ENCODE peak calls at places on chromosomes 2 and 18, in seven cellular contexts. One of them, this sample, is unnamed.

GRCh38 chr2:84846041-84846663 is 34.7 kb downstream of the TRABD2A start:
- DNase-seq in sigmoid colon: no peak
- DNase-seq in astrocyte of the cerebellum: peak
- DNase-seq in heart right ventricle: no peak
- DNase-seq in GM12865: peak
- DNase-seq in M059J: peak
- DNase-seq in CD4-positive, alpha-beta T cell: no peak
- DNase-seq in this sample: no peak

GRCh38 chr18:22282311-22283235 is 113.2 kb downstream of the GATA6 start:
- DNase-seq in sigmoid colon: no peak
- DNase-seq in astrocyte of the cerebellum: peak
- DNase-seq in GM12865: no peak
- DNase-seq in M059J: peak
- DNase-seq in CD4-positive, alpha-beta T cell: no peak
- DNase-seq in heart right ventricle: no peak
- DNase-seq in this sample: no peak

GRCh38 chr2:179825494-179825893 is 35.9 kb downstream of the ZNF385B start:
- DNase-seq in astrocyte of the cerebellum: no peak
- DNase-seq in GM12865: no peak
- DNase-seq in sigmoid colon: no peak
- DNase-seq in heart right ventricle: no peak
- DNase-seq in M059J: peak
- DNase-seq in CD4-positive, alpha-beta T cell: no peak
- DNase-seq in this sample: no peak

GRCh38 chr18:66495844-66496243 is 108.0 kb downstream of the CDH19 start:
- DNase-seq in heart right ventricle: peak
- DNase-seq in CD4-positive, alpha-beta T cell: no peak
- DNase-seq in M059J: no peak
- DNase-seq in GM12865: peak
- DNase-seq in sigmoid colon: no peak
- DNase-seq in astrocyte of the cerebellum: peak
- DNase-seq in this sample: no peak

GRCh38 chr2:224248944-224249371 is 152.9 kb downstream of the FAM124B start:
- DNase-seq in heart right ventricle: no peak
- DNase-seq in CD4-positive, alpha-beta T cell: no peak
- DNase-seq in GM12865: no peak
- DNase-seq in sigmoid colon: no peak
- DNase-seq in astrocyte of the cerebellum: no peak
- DNase-seq in M059J: peak
- DNase-seq in this sample: no peak

GRCh38 chr2:149832256-149832655 is 244.7 kb upstream of the MMADHC start:
- DNase-seq in CD4-positive, alpha-beta T cell: no peak
- DNase-seq in GM12865: peak
- DNase-seq in sigmoid colon: no peak
- DNase-seq in M059J: peak
- DNase-seq in astrocyte of the cerebellum: peak
- DNase-seq in heart right ventricle: no peak
- DNase-seq in this sample: no peak

GRCh38 chr2:122737429-122738077 is 982.1 kb downstream of the TSN start:
- DNase-seq in M059J: no peak
- DNase-seq in CD4-positive, alpha-beta T cell: no peak
- DNase-seq in heart right ventricle: no peak
- DNase-seq in sigmoid colon: no peak
- DNase-seq in GM12865: peak
- DNase-seq in astrocyte of the cerebellum: no peak
- DNase-seq in this sample: no peak

GRCh38 chr2:10514743-10515142 is 66.6 kb upstream of the ODC1 start:
- DNase-seq in sigmoid colon: no peak
- DNase-seq in GM12865: no peak
- DNase-seq in astrocyte of the cerebellum: peak
- DNase-seq in CD4-positive, alpha-beta T cell: no peak
- DNase-seq in M059J: peak
- DNase-seq in heart right ventricle: no peak
- DNase-seq in this sample: no peak

GRCh38 chr2:11799826-11800225 is 53.4 kb downstream of the LPIN1 start:
- DNase-seq in CD4-positive, alpha-beta T cell: no peak
- DNase-seq in astrocyte of the cerebellum: no peak
- DNase-seq in sigmoid colon: no peak
- DNase-seq in GM12865: no peak
- DNase-seq in M059J: no peak
- DNase-seq in heart right ventricle: no peak
- DNase-seq in this sample: no peak

GRCh38 chr2:61420986-61421546 is 49.8 kb downstream of the USP34 start:
- DNase-seq in CD4-positive, alpha-beta T cell: no peak
- DNase-seq in astrocyte of the cerebellum: no peak
- DNase-seq in GM12865: no peak
- DNase-seq in heart right ventricle: no peak
- DNase-seq in M059J: no peak
- DNase-seq in sigmoid colon: no peak
- DNase-seq in this sample: no peak

GRCh38 chr2:223477318-223477717 is 124.8 kb downstream of the SCG2 start:
- DNase-seq in CD4-positive, alpha-beta T cell: no peak
- DNase-seq in astrocyte of the cerebellum: no peak
- DNase-seq in heart right ventricle: no peak
- DNase-seq in M059J: peak
- DNase-seq in sigmoid colon: no peak
- DNase-seq in GM12865: no peak
- DNase-seq in this sample: no peak

GRCh38 chr2:163264376-163264775 is 425.8 kb upstream of the KCNH7 start:
- DNase-seq in GM12865: no peak
- DNase-seq in astrocyte of the cerebellum: no peak
- DNase-seq in CD4-positive, alpha-beta T cell: no peak
- DNase-seq in heart right ventricle: no peak
- DNase-seq in sigmoid colon: no peak
- DNase-seq in M059J: peak
- DNase-seq in this sample: no peak

GRCh38 chr2:70978388-70979357 is at the start of gene ANKRD53:
- DNase-seq in GM12865: no peak
- DNase-seq in CD4-positive, alpha-beta T cell: no peak
- DNase-seq in astrocyte of the cerebellum: no peak
- DNase-seq in sigmoid colon: peak
- DNase-seq in heart right ventricle: peak
- DNase-seq in M059J: no peak
- DNase-seq in this sample: no peak

GRCh38 chr18:21915546-21915945 is 175.0 kb downstream of the MIB1 start:
- DNase-seq in astrocyte of the cerebellum: no peak
- DNase-seq in GM12865: no peak
- DNase-seq in CD4-positive, alpha-beta T cell: no peak
- DNase-seq in heart right ventricle: no peak
- DNase-seq in M059J: no peak
- DNase-seq in sigmoid colon: no peak
- DNase-seq in this sample: no peak

GRCh38 chr18:36895606-36896005 is 66.7 kb downstream of the KIAA1328 start:
- DNase-seq in GM12865: no peak
- DNase-seq in CD4-positive, alpha-beta T cell: no peak
- DNase-seq in heart right ventricle: no peak
- DNase-seq in sigmoid colon: no peak
- DNase-seq in astrocyte of the cerebellum: no peak
- DNase-seq in M059J: no peak
- DNase-seq in this sample: no peak

GRCh38 chr18:37334494-37335125 is 231.0 kb downstream of the CELF4 start:
- DNase-seq in astrocyte of the cerebellum: peak
- DNase-seq in GM12865: no peak
- DNase-seq in CD4-positive, alpha-beta T cell: no peak
- DNase-seq in sigmoid colon: no peak
- DNase-seq in M059J: peak
- DNase-seq in heart right ventricle: no peak
- DNase-seq in this sample: no peak

GRCh38 chr2:11187083-11187619 is 31.9 kb downstream of the SLC66A3 start:
- DNase-seq in GM12865: no peak
- DNase-seq in sigmoid colon: no peak
- DNase-seq in M059J: peak
- DNase-seq in heart right ventricle: no peak
- DNase-seq in CD4-positive, alpha-beta T cell: no peak
- DNase-seq in astrocyte of the cerebellum: peak
- DNase-seq in this sample: no peak

GRCh38 chr18:2901405-2901989 is 54.7 kb downstream of the EMILIN2 start:
- DNase-seq in astrocyte of the cerebellum: no peak
- DNase-seq in heart right ventricle: no peak
- DNase-seq in CD4-positive, alpha-beta T cell: no peak
- DNase-seq in M059J: no peak
- DNase-seq in sigmoid colon: no peak
- DNase-seq in GM12865: no peak
- DNase-seq in this sample: no peak

GRCh38 chr2:216661639-216662375 is 28.6 kb downstream of the IGFBP2 start:
- DNase-seq in astrocyte of the cerebellum: no peak
- DNase-seq in sigmoid colon: no peak
- DNase-seq in M059J: peak
- DNase-seq in GM12865: peak
- DNase-seq in heart right ventricle: no peak
- DNase-seq in CD4-positive, alpha-beta T cell: no peak
- DNase-seq in this sample: no peak

GRCh38 chr18:3538954-3539617 is 89.1 kb downstream of the TGIF1 start:
- DNase-seq in astrocyte of the cerebellum: no peak
- DNase-seq in M059J: no peak
- DNase-seq in GM12865: no peak
- DNase-seq in heart right ventricle: no peak
- DNase-seq in sigmoid colon: no peak
- DNase-seq in CD4-positive, alpha-beta T cell: no peak
- DNase-seq in this sample: no peak

GRCh38 chr2:180705122-180705521 is 275.3 kb upstream of the UBE2E3 start:
- DNase-seq in GM12865: no peak
- DNase-seq in M059J: peak
- DNase-seq in heart right ventricle: no peak
- DNase-seq in astrocyte of the cerebellum: no peak
- DNase-seq in CD4-positive, alpha-beta T cell: no peak
- DNase-seq in sigmoid colon: no peak
- DNase-seq in this sample: no peak

GRCh38 chr2:197777823-197778407 is 7.2 kb downstream of the BOLL start:
- DNase-seq in sigmoid colon: no peak
- DNase-seq in CD4-positive, alpha-beta T cell: no peak
- DNase-seq in astrocyte of the cerebellum: peak
- DNase-seq in heart right ventricle: no peak
- DNase-seq in M059J: peak
- DNase-seq in GM12865: peak
- DNase-seq in this sample: no peak

GRCh38 chr2:37344453-37345361 is at the start of gene QPCT:
- DNase-seq in M059J: peak
- DNase-seq in heart right ventricle: peak
- DNase-seq in sigmoid colon: peak
- DNase-seq in astrocyte of the cerebellum: no peak
- DNase-seq in CD4-positive, alpha-beta T cell: peak
- DNase-seq in GM12865: peak
- DNase-seq in this sample: peak

GRCh38 chr18:27142891-27143290 is 42.2 kb downstream of the CHST9 start:
- DNase-seq in GM12865: no peak
- DNase-seq in heart right ventricle: no peak
- DNase-seq in M059J: no peak
- DNase-seq in CD4-positive, alpha-beta T cell: no peak
- DNase-seq in sigmoid colon: no peak
- DNase-seq in astrocyte of the cerebellum: no peak
- DNase-seq in this sample: no peak

GRCh38 chr2:117801826-117802225 is 12.7 kb upstream of the DDX18 start:
- DNase-seq in M059J: no peak
- DNase-seq in astrocyte of the cerebellum: no peak
- DNase-seq in GM12865: no peak
- DNase-seq in heart right ventricle: no peak
- DNase-seq in sigmoid colon: no peak
- DNase-seq in CD4-positive, alpha-beta T cell: no peak
- DNase-seq in this sample: no peak

GRCh38 chr18:46070232-46070631 is 1.8 kb downstream of the PSTPIP2 start:
- DNase-seq in CD4-positive, alpha-beta T cell: no peak
- DNase-seq in heart right ventricle: no peak
- DNase-seq in GM12865: no peak
- DNase-seq in M059J: no peak
- DNase-seq in astrocyte of the cerebellum: no peak
- DNase-seq in sigmoid colon: no peak
- DNase-seq in this sample: no peak